ENCODE peak calls at places on chromosomes 7 and 10, in nine cellular contexts. X, G, O, V, I, L, H, R and E are unnamed samples.

GRCh38 chr7:47968852-47969774 is 10.3 kb downstream of the HUS1 start:
- DNase-seq in O (no peak), G (peak), X (peak), V (no peak), R (no peak), L (peak), H (peak), I (peak), E (no peak)

GRCh38 chr7:42096681-42097637 is 140.1 kb downstream of the GLI3 start:
- DNase-seq in O (peak), H (no peak), G (no peak), I (no peak), L (no peak), R (no peak), X (peak), V (no peak), E (no peak)

GRCh38 chr7:4136501-4137110 is 545.5 kb upstream of the FOXK1 start:
- DNase-seq in R (peak), G (no peak), V (no peak), L (no peak), O (peak), I (no peak), X (no peak), H (no peak), E (no peak)

GRCh38 chr10:47029181-47029971 is 118.1 kb downstream of the PTPN20 start:
- DNase-seq in O (peak), V (no peak), R (peak), X (peak), I (no peak), L (no peak), G (no peak), H (no peak), E (peak)

GRCh38 chr7:30246392-30246791 is 38.0 kb upstream of the ZNRF2 start:
- DNase-seq in R (no peak), V (no peak), H (no peak), X (no peak), I (no peak), G (no peak), O (no peak), L (no peak), E (no peak)

GRCh38 chr10:53010362-53010907 is 237.9 kb upstream of the MBL2 start:
- DNase-seq in R (no peak), I (no peak), G (no peak), V (no peak), O (no peak), L (no peak), X (no peak), H (no peak), E (no peak)

GRCh38 chr7:113267885-113268284 is 149.5 kb upstream of the SMIM30 start:
- DNase-seq in V (no peak), X (no peak), G (no peak), H (no peak), R (no peak), I (no peak), L (no peak), O (no peak), E (no peak)

GRCh38 chr10:133212853-133213494 is 17.0 kb upstream of the UTF1 start:
- DNase-seq in G (no peak), H (no peak), R (no peak), L (no peak), V (no peak), I (no peak), O (no peak), X (peak), E (no peak)

GRCh38 chr7:106420210-106420609 is 135.4 kb upstream of the NAMPT start:
- DNase-seq in X (no peak), L (no peak), O (no peak), H (no peak), V (no peak), I (no peak), R (no peak), G (no peak), E (no peak)

GRCh38 chr10:67788028-67788886 is 49.7 kb downstream of the DNAJC12 start:
- DNase-seq in O (no peak), X (peak), I (peak), H (peak), R (peak), G (no peak), L (no peak), V (peak), E (peak)

GRCh38 chr7:125675628-125676027 is 746.0 kb upstream of the POT1 start:
- DNase-seq in I (no peak), L (no peak), O (no peak), H (no peak), V (no peak), X (no peak), R (no peak), G (no peak), E (no peak)

GRCh38 chr7:102874166-102874829 is 38.5 kb upstream of the LRRC17 start:
- DNase-seq in V (no peak), L (peak), H (peak), I (no peak), R (no peak), X (no peak), O (no peak), G (no peak), E (no peak)

GRCh38 chr10:14304029-14304428 is 26.7 kb downstream of the FRMD4A start:
- DNase-seq in V (no peak), H (no peak), O (no peak), X (no peak), R (no peak), I (no peak), L (no peak), G (no peak), E (no peak)

GRCh38 chr7:108135446-108136190 is 5.5 kb upstream of the LAMB4 start:
- DNase-seq in I (no peak), H (no peak), L (peak), G (no peak), R (peak), O (no peak), V (no peak), X (no peak), E (no peak)

GRCh38 chr10:44857363-44858016 is 53.6 kb upstream of the TMEM72 start:
- DNase-seq in O (peak), L (peak), H (peak), G (no peak), V (peak), R (peak), X (peak), I (peak), E (no peak)

GRCh38 chr10:86943316-86944030 is 13.9 kb downstream of the MMRN2 start:
- DNase-seq in V (no peak), L (no peak), X (no peak), R (no peak), O (peak), I (no peak), H (no peak), G (no peak), E (peak)

GRCh38 chr7:3747452-3747851 is 446.4 kb downstream of the SDK1 start:
- DNase-seq in I (no peak), H (no peak), V (no peak), L (no peak), X (no peak), G (no peak), R (no peak), O (no peak), E (no peak)

GRCh38 chr7:40493609-40494041 is 358.8 kb downstream of the SUGCT start:
- DNase-seq in R (no peak), O (no peak), L (no peak), I (no peak), G (no peak), H (no peak), V (no peak), X (no peak), E (no peak)

GRCh38 chr7:46847126-46847525 is 734.8 kb downstream of the TNS3 start:
- DNase-seq in I (no peak), L (no peak), H (no peak), X (no peak), O (no peak), R (no peak), G (no peak), V (no peak), E (no peak)

GRCh38 chr7:23123465-23123864 is 17.9 kb downstream of the KLHL7 start:
- DNase-seq in X (no peak), I (no peak), H (no peak), V (no peak), O (no peak), R (no peak), L (no peak), G (no peak), E (no peak)

GRCh38 chr7:106465704-106466468 is 181.1 kb upstream of the NAMPT start:
- DNase-seq in V (no peak), O (no peak), H (no peak), I (peak), G (no peak), L (no peak), X (no peak), R (no peak), E (no peak)

GRCh38 chr10:61840403-61840802 is 61.1 kb upstream of the ARID5B start:
- DNase-seq in G (no peak), V (no peak), X (no peak), O (no peak), I (no peak), L (no peak), R (no peak), H (no peak), E (no peak)

GRCh38 chr7:70051726-70052125 is 453.5 kb downstream of the AUTS2 start:
- DNase-seq in O (no peak), G (no peak), L (no peak), H (no peak), I (no peak), V (no peak), R (no peak), X (no peak), E (no peak)

GRCh38 chr7:7521259-7521658 is 14.4 kb downstream of the COL28A1 start:
- DNase-seq in I (no peak), O (no peak), V (no peak), X (no peak), L (no peak), G (no peak), R (no peak), H (peak), E (no peak)

GRCh38 chr10:36254191-36254590 is 612.1 kb upstream of the FZD8 start:
- DNase-seq in X (peak), I (peak), O (peak), G (peak), L (no peak), R (no peak), H (no peak), V (peak), E (peak)

GRCh38 chr7:149296368-149296767 is 34.4 kb downstream of the ZNF783 start:
- DNase-seq in L (no peak), R (no peak), X (no peak), H (no peak), I (no peak), O (no peak), G (no peak), V (no peak), E (no peak)

GRCh38 chr10:124650263-124650662 is 93.9 kb downstream of the FAM53B start:
- DNase-seq in H (no peak), V (no peak), X (no peak), O (no peak), L (no peak), I (no peak), R (peak), G (no peak), E (no peak)

GRCh38 chr10:122219340-122219739 is 51.8 kb upstream of the BTBD16 start:
- DNase-seq in O (no peak), G (no peak), V (no peak), R (no peak), I (no peak), L (no peak), H (no peak), X (no peak), E (no peak)

GRCh38 chr10:110916554-110917346 is 2.2 kb downstream of the BBIP1 start:
- DNase-seq in O (no peak), H (peak), G (peak), V (no peak), X (no peak), I (peak), R (no peak), L (no peak), E (no peak)

GRCh38 chr10:108523016-108523415 is 1358.5 kb upstream of the SORCS1 start:
- DNase-seq in G (no peak), H (peak), L (no peak), R (no peak), V (no peak), X (no peak), I (no peak), O (no peak), E (no peak)

GRCh38 chr7:136709876-136710275 is 158.6 kb upstream of the CHRM2 start:
- DNase-seq in R (no peak), O (no peak), G (no peak), V (no peak), L (no peak), I (no peak), H (no peak), X (no peak), E (no peak)

GRCh38 chr10:13961096-13961495 is 369.6 kb downstream of the FRMD4A start:
- DNase-seq in V (no peak), X (no peak), I (no peak), L (no peak), G (no peak), R (no peak), O (peak), H (no peak), E (no peak)

GRCh38 chr7:69645683-69646082 is 47.4 kb downstream of the AUTS2 start:
- DNase-seq in O (no peak), H (no peak), I (no peak), V (no peak), L (no peak), X (no peak), G (no peak), R (no peak), E (no peak)

GRCh38 chr7:35249537-35249907 is 4.4 kb downstream of the TBX20 start:
- DNase-seq in O (no peak), I (no peak), V (no peak), X (peak), H (no peak), G (no peak), R (no peak), L (no peak), E (no peak)

GRCh38 chr10:76839276-76839675 is 798.3 kb downstream of the KCNMA1 start:
- DNase-seq in O (no peak), L (no peak), G (no peak), H (no peak), X (no peak), I (no peak), V (no peak), R (no peak), E (no peak)

GRCh38 chr7:129343099-129343700 is 91.0 kb upstream of the STRIP2 start:
- DNase-seq in L (no peak), X (no peak), V (no peak), O (no peak), R (no peak), G (peak), I (no peak), H (peak), E (no peak)

GRCh38 chr7:16891338-16891737 is 9.6 kb upstream of the AGR3 start:
- DNase-seq in I (peak), L (no peak), O (no peak), X (no peak), R (no peak), H (peak), V (no peak), G (peak), E (no peak)

GRCh38 chr10:95395947-95396449 is 105.2 kb upstream of the PDLIM1 start:
- DNase-seq in I (peak), O (peak), R (no peak), V (no peak), G (no peak), L (no peak), X (peak), H (no peak), E (no peak)

GRCh38 chr7:140229591-140230516 is 53.1 kb upstream of the KDM7A start:
- DNase-seq in O (no peak), X (peak), V (no peak), I (peak), R (peak), H (no peak), L (no peak), G (no peak), E (no peak)
- TF ChIP-seq POLR2A in O (no peak), X (no peak), V (no peak), I (no peak), R (peak), H (no peak), L (no peak), G (no peak), E (no peak)

GRCh38 chr10:98467506-98468318 is 21.0 kb upstream of the HPS1 start:
- DNase-seq in G (peak), X (peak), O (peak), H (peak), I (peak), V (peak), L (peak), R (peak), E (peak)
- TF ChIP-seq POLR2A in G (no peak), X (no peak), O (no peak), H (no peak), I (no peak), V (no peak), L (no peak), R (no peak), E (no peak)

GRCh38 chr7:5532520-5533335 is 109.1 kb upstream of the TNRC18 start:
- DNase-seq in I (peak), X (peak), V (peak), L (peak), H (peak), R (peak), G (peak), O (peak), E (peak)
- TF ChIP-seq POLR2A in I (no peak), X (no peak), V (no peak), L (peak), H (no peak), R (no peak), G (peak), O (no peak), E (no peak)

DNA sequence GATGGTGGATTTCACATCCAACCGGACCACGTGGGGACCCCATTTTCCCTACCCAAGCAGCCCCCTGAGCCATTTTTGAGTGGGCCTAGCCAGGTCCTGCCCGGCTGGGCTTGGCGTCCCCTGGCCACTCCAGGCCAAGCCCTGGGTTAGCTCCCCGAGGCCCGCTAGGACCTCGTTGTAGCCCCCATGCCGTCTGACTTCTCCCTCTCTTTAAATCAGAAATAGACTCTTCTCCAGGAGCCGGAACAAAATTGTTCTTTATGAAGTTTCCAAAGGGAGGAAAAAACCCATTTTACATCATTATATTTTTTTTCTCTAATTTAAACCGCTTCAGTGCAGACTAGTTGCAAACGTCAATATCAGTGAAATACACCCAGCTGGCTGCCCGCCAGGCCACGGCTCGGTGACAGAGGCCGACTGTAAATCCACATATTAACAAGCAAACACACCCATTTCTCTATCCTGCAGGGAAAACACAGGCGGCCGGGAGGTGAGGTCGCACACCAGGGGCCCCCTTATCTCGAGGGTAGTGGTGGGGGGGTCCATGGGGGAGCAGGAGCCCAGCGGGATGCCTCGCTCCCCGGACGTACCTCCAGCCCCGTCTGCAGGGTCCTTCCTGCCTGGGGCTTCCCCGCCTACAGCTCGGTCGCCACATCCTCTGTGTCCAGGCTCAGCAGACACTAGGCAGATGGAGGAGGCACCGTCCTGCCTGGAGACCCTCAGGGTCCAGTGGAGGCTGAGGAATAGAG is 72.7 kb downstream of the ELFN1 start:
- DNase-seq in O (no peak), R (peak), V (peak), H (no peak), L (peak), G (peak), X (peak), I (peak), E (no peak)
- TF ChIP-seq POLR2A in O (no peak), R (no peak), V (no peak), H (no peak), L (no peak), G (no peak), X (no peak), I (no peak), E (no peak)

DNA sequence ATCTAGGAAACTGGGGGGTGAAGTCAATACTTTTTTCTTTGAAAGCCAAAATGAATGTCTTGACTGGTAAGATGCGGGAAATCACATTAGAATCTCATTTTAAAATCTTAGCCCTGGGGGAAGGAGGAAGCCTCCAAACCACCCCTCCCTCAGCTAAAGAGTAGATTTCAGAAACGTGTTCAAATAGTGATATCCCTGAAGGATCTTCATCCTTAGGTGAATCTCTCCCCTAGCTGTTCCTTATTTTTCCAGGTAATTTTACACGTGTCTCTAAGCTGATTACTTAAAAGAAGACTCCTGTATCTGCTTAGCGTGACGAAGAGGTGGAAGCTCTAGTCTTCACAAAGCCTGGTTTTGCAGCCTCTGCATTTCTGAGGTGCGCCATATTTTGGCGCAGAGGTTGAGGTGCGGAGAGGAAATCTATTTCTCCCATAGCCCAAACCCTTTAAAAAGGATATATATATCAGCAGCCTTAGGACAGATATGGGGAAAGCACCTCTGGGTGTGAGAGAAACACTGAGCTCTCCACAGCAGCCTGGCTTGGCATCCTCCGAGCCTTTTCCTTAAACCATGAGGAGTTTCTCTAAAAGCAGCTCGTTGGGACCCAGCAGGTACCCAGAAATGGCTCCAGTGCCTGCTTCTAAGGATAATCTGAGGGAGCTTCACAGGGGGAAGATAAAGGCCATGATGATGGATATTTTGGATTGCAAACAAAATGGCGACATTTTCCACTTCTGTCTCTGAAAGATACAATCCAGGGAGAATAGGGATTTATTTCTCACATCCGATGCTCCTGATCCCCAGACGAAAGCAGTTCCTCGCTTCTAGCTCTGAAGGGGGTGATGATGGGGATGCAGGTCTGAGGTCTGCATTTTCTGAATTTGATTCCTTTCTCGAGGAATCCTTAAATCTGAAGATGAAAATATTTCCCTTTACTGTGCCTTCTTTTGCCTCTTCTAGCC is 3.0 kb upstream of the HOXA2 start:
- DNase-seq in L (no peak), G (no peak), I (no peak), R (no peak), O (no peak), X (no peak), V (no peak), H (no peak), E (no peak)
- TF ChIP-seq POLR2A in L (no peak), G (no peak), I (no peak), R (no peak), O (no peak), X (no peak), V (no peak), H (no peak), E (no peak)

GRCh38 chr10:73965890-73966768 is 31.8 kb upstream of the VCL start:
- DNase-seq in G (peak), X (peak), L (no peak), R (no peak), V (peak), H (peak), I (peak), O (peak), E (no peak)
- TF ChIP-seq POLR2A in G (no peak), X (no peak), L (no peak), R (no peak), V (no peak), H (peak), I (no peak), O (no peak), E (no peak)

DNA sequence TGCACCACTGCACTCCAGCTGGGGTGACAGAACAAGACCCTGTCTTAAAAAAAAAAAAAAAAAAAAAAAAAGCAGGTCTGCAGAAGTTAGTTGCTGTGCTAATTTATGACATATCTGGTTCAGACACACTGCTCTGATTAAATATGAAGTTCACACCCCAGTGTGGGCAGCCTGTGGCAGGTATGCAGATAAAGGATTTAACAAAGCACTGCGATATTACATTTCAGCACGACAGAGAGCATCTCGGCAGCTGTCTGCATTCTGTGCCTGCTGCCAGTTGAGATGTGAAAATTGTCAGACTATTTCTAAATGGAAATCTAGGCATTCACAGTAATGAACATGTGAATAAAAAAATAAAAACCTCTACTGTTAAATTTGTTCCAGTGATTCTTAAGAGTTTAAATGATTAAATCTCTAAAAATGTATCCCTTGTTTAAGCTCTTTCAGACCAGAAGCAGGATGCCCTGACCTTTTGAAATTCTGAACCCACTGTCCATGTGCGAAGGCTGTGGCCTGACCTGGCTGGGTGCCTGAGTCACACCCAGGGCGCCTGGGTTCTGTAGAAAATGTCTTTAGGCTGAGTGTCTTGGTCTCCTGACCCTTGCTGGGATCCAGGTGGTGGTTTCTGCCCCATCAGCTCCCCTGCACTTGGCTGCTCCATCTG is 272.9 kb downstream of the WDR37 start:
- DNase-seq in G (no peak), H (no peak), O (no peak), R (no peak), X (no peak), L (no peak), V (no peak), I (no peak), E (no peak)
- TF ChIP-seq POLR2A in G (no peak), H (no peak), O (no peak), R (no peak), X (no peak), L (no peak), V (no peak), I (no peak), E (no peak)